ENCODE peak calls at places on chromosomes 11 and 22, in eight cellular contexts. One of them, this sample, is unnamed.

GRCh38 chr11:68099474-68100405 is 21.4 kb downstream of the CHKA start:
- DNase-seq in SK-N-SH: peak
- DNase-seq in AG10803: no peak
- DNase-seq in osteocyte: no peak
- DNase-seq in BJ: no peak
- DNase-seq in fibroblast of the aortic adventitia: peak
- DNase-seq in epithelial cell of proximal tubule: no peak
- DNase-seq in psoas muscle: no peak
- DNase-seq in this sample: no peak

GRCh38 chr11:36618025-36618700 is 20.1 kb upstream of the RAG2 start:
- DNase-seq in epithelial cell of proximal tubule: no peak
- DNase-seq in osteocyte: no peak
- DNase-seq in SK-N-SH: no peak
- DNase-seq in AG10803: no peak
- DNase-seq in BJ: no peak
- DNase-seq in fibroblast of the aortic adventitia: no peak
- DNase-seq in psoas muscle: no peak
- DNase-seq in this sample: no peak

GRCh38 chr11:10913996-10914514 is 56.2 kb upstream of the ZBED5 start:
- DNase-seq in osteocyte: no peak
- DNase-seq in psoas muscle: no peak
- DNase-seq in BJ: no peak
- DNase-seq in SK-N-SH: no peak
- DNase-seq in AG10803: no peak
- DNase-seq in fibroblast of the aortic adventitia: no peak
- DNase-seq in epithelial cell of proximal tubule: no peak
- DNase-seq in this sample: no peak

GRCh38 chr11:123559418-123559817 is 95.0 kb downstream of the SCN3B start:
- DNase-seq in psoas muscle: no peak
- DNase-seq in epithelial cell of proximal tubule: no peak
- DNase-seq in AG10803: peak
- DNase-seq in fibroblast of the aortic adventitia: peak
- DNase-seq in BJ: no peak
- DNase-seq in osteocyte: no peak
- DNase-seq in SK-N-SH: no peak
- DNase-seq in this sample: no peak

GRCh38 chr11:27282806-27283205 is 80.2 kb downstream of the CCDC34 start:
- DNase-seq in BJ: no peak
- DNase-seq in epithelial cell of proximal tubule: no peak
- DNase-seq in AG10803: peak
- DNase-seq in psoas muscle: no peak
- DNase-seq in SK-N-SH: no peak
- DNase-seq in fibroblast of the aortic adventitia: peak
- DNase-seq in osteocyte: no peak
- DNase-seq in this sample: no peak

GRCh38 chr11:94193288-94193687 is 64.6 kb downstream of the PANX1 start:
- DNase-seq in SK-N-SH: no peak
- DNase-seq in BJ: no peak
- DNase-seq in fibroblast of the aortic adventitia: peak
- DNase-seq in epithelial cell of proximal tubule: no peak
- DNase-seq in psoas muscle: peak
- DNase-seq in AG10803: peak
- DNase-seq in osteocyte: no peak
- DNase-seq in this sample: no peak

GRCh38 chr22:18091916-18092526 is 14.2 kb downstream of the PEX26 start:
- DNase-seq in psoas muscle: peak
- DNase-seq in BJ: no peak
- DNase-seq in fibroblast of the aortic adventitia: peak
- DNase-seq in SK-N-SH: no peak
- DNase-seq in osteocyte: no peak
- DNase-seq in epithelial cell of proximal tubule: no peak
- DNase-seq in AG10803: peak
- DNase-seq in this sample: no peak

GRCh38 chr11:71304045-71304444 is 51.7 kb upstream of the SHANK2 start:
- DNase-seq in psoas muscle: no peak
- DNase-seq in epithelial cell of proximal tubule: no peak
- DNase-seq in SK-N-SH: no peak
- DNase-seq in fibroblast of the aortic adventitia: no peak
- DNase-seq in AG10803: no peak
- DNase-seq in osteocyte: no peak
- DNase-seq in BJ: no peak
- DNase-seq in this sample: peak

GRCh38 chr11:102560555-102561011 is 30.0 kb upstream of the MMP7 start:
- DNase-seq in SK-N-SH: no peak
- DNase-seq in BJ: peak
- DNase-seq in psoas muscle: no peak
- DNase-seq in epithelial cell of proximal tubule: no peak
- DNase-seq in fibroblast of the aortic adventitia: peak
- DNase-seq in osteocyte: no peak
- DNase-seq in AG10803: peak
- DNase-seq in this sample: no peak

GRCh38 chr22:49321477-49322055 is 506.1 kb downstream of the BRD1 start:
- DNase-seq in fibroblast of the aortic adventitia: no peak
- DNase-seq in SK-N-SH: peak
- DNase-seq in BJ: no peak
- DNase-seq in epithelial cell of proximal tubule: no peak
- DNase-seq in psoas muscle: no peak
- DNase-seq in AG10803: no peak
- DNase-seq in osteocyte: peak
- DNase-seq in this sample: peak

GRCh38 chr11:102111787-102112653 is 1.8 kb downstream of the YAP1 start:
- DNase-seq in psoas muscle: no peak
- DNase-seq in epithelial cell of proximal tubule: peak
- DNase-seq in SK-N-SH: no peak
- DNase-seq in fibroblast of the aortic adventitia: peak
- DNase-seq in BJ: peak
- DNase-seq in osteocyte: no peak
- DNase-seq in AG10803: peak
- DNase-seq in this sample: peak

GRCh38 chr11:19988598-19988997 is 171.7 kb downstream of the DBX1 start:
- DNase-seq in SK-N-SH: no peak
- DNase-seq in AG10803: peak
- DNase-seq in psoas muscle: peak
- DNase-seq in epithelial cell of proximal tubule: no peak
- DNase-seq in fibroblast of the aortic adventitia: peak
- DNase-seq in osteocyte: no peak
- DNase-seq in BJ: peak
- DNase-seq in this sample: no peak

GRCh38 chr11:64226507-64227051 is 505 bp downstream of the NUDT22 start:
- DNase-seq in AG10803: no peak
- DNase-seq in epithelial cell of proximal tubule: no peak
- DNase-seq in BJ: no peak
- DNase-seq in SK-N-SH: peak
- DNase-seq in psoas muscle: peak
- DNase-seq in fibroblast of the aortic adventitia: no peak
- DNase-seq in osteocyte: no peak
- DNase-seq in this sample: peak

GRCh38 chr11:35650467-35650866 is 12.1 kb upstream of the TRIM44 start:
- DNase-seq in AG10803: no peak
- DNase-seq in epithelial cell of proximal tubule: no peak
- DNase-seq in fibroblast of the aortic adventitia: no peak
- DNase-seq in SK-N-SH: no peak
- DNase-seq in psoas muscle: no peak
- DNase-seq in BJ: no peak
- DNase-seq in osteocyte: no peak
- DNase-seq in this sample: no peak

GRCh38 chr11:72781063-72781312 is 12.9 kb downstream of the STARD10 start:
- DNase-seq in SK-N-SH: no peak
- DNase-seq in BJ: no peak
- DNase-seq in epithelial cell of proximal tubule: no peak
- DNase-seq in psoas muscle: no peak
- DNase-seq in fibroblast of the aortic adventitia: no peak
- DNase-seq in AG10803: no peak
- DNase-seq in osteocyte: no peak
- DNase-seq in this sample: no peak

GRCh38 chr11:114395776-114396175 is 4.5 kb downstream of the C11orf71 start:
- DNase-seq in epithelial cell of proximal tubule: no peak
- DNase-seq in AG10803: no peak
- DNase-seq in BJ: no peak
- DNase-seq in SK-N-SH: no peak
- DNase-seq in psoas muscle: no peak
- DNase-seq in fibroblast of the aortic adventitia: no peak
- DNase-seq in osteocyte: no peak
- DNase-seq in this sample: no peak
- TF ChIP-seq CTCF in epithelial cell of proximal tubule: peak
- TF ChIP-seq CTCF in AG10803: peak
- TF ChIP-seq CTCF in BJ: peak
- TF ChIP-seq CTCF in SK-N-SH: peak
- TF ChIP-seq CTCF in psoas muscle: peak
- TF ChIP-seq CTCF in fibroblast of the aortic adventitia: peak
- TF ChIP-seq CTCF in osteocyte: peak
- TF ChIP-seq CTCF in this sample: no peak

GRCh38 chr11:9708544-9708943 is 44.7 kb downstream of the SWAP70 start:
- DNase-seq in epithelial cell of proximal tubule: no peak
- DNase-seq in AG10803: no peak
- DNase-seq in fibroblast of the aortic adventitia: peak
- DNase-seq in SK-N-SH: no peak
- DNase-seq in osteocyte: no peak
- DNase-seq in BJ: no peak
- DNase-seq in psoas muscle: no peak
- DNase-seq in this sample: no peak

GRCh38 chr11:9711454-9712307 is 47.8 kb downstream of the SWAP70 start:
- DNase-seq in AG10803: no peak
- DNase-seq in osteocyte: no peak
- DNase-seq in epithelial cell of proximal tubule: no peak
- DNase-seq in SK-N-SH: no peak
- DNase-seq in psoas muscle: no peak
- DNase-seq in BJ: no peak
- DNase-seq in fibroblast of the aortic adventitia: no peak
- DNase-seq in this sample: no peak

GRCh38 chr11:9714540-9714939 is 50.7 kb downstream of the SWAP70 start:
- DNase-seq in SK-N-SH: no peak
- DNase-seq in osteocyte: no peak
- DNase-seq in fibroblast of the aortic adventitia: peak
- DNase-seq in epithelial cell of proximal tubule: no peak
- DNase-seq in AG10803: no peak
- DNase-seq in BJ: no peak
- DNase-seq in psoas muscle: no peak
- DNase-seq in this sample: no peak

GRCh38 chr11:9710852-9711251 is 47.0 kb downstream of the SWAP70 start:
- DNase-seq in BJ: no peak
- DNase-seq in AG10803: no peak
- DNase-seq in SK-N-SH: no peak
- DNase-seq in epithelial cell of proximal tubule: no peak
- DNase-seq in osteocyte: no peak
- DNase-seq in fibroblast of the aortic adventitia: no peak
- DNase-seq in psoas muscle: no peak
- DNase-seq in this sample: no peak

GRCh38 chr11:9710223-9710622 is 46.3 kb downstream of the SWAP70 start:
- DNase-seq in BJ: no peak
- DNase-seq in SK-N-SH: no peak
- DNase-seq in osteocyte: no peak
- DNase-seq in epithelial cell of proximal tubule: no peak
- DNase-seq in psoas muscle: no peak
- DNase-seq in fibroblast of the aortic adventitia: no peak
- DNase-seq in AG10803: no peak
- DNase-seq in this sample: no peak
- TF ChIP-seq CTCF in BJ: no peak
- TF ChIP-seq CTCF in SK-N-SH: no peak
- TF ChIP-seq CTCF in osteocyte: no peak
- TF ChIP-seq CTCF in epithelial cell of proximal tubule: no peak
- TF ChIP-seq CTCF in psoas muscle: no peak
- TF ChIP-seq CTCF in fibroblast of the aortic adventitia: no peak
- TF ChIP-seq CTCF in AG10803: no peak
- TF ChIP-seq CTCF in this sample: no peak

GRCh38 chr11:69704508-69705245 is 855 bp upstream of the FGF19 start:
- DNase-seq in AG10803: no peak
- DNase-seq in BJ: no peak
- DNase-seq in SK-N-SH: peak
- DNase-seq in osteocyte: no peak
- DNase-seq in fibroblast of the aortic adventitia: no peak
- DNase-seq in psoas muscle: no peak
- DNase-seq in epithelial cell of proximal tubule: no peak
- DNase-seq in this sample: no peak
- TF ChIP-seq CTCF in AG10803: peak
- TF ChIP-seq CTCF in BJ: peak
- TF ChIP-seq CTCF in SK-N-SH: peak
- TF ChIP-seq CTCF in osteocyte: peak
- TF ChIP-seq CTCF in fibroblast of the aortic adventitia: peak
- TF ChIP-seq CTCF in psoas muscle: peak
- TF ChIP-seq CTCF in epithelial cell of proximal tubule: peak
- TF ChIP-seq CTCF in this sample: peak

DNA sequence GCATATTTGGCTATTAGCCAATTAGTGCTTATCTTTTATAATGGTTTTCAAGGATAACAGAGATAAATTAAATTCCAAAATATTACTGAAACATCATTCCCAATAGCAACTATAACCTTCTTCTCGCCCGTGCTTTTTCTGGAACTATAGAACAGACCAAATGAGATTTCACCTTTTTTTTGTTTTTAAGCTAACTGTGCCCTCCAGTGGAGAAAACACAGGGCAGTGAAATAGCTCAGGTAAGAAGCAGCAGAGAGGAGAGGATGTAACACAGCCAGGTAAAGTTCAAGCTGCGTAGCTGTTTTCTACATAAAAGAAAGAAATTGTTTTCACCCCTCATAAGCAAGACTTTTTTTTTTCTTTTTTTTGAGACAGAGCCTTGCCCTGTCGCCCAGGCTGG is 28.2 kb downstream of the HSD17B12 start:
- DNase-seq in fibroblast of the aortic adventitia: no peak
- DNase-seq in osteocyte: no peak
- DNase-seq in BJ: no peak
- DNase-seq in psoas muscle: no peak
- DNase-seq in epithelial cell of proximal tubule: no peak
- DNase-seq in AG10803: no peak
- DNase-seq in SK-N-SH: peak
- DNase-seq in this sample: no peak
- TF ChIP-seq CTCF in fibroblast of the aortic adventitia: peak
- TF ChIP-seq CTCF in osteocyte: no peak
- TF ChIP-seq CTCF in BJ: no peak
- TF ChIP-seq CTCF in psoas muscle: peak
- TF ChIP-seq CTCF in epithelial cell of proximal tubule: peak
- TF ChIP-seq CTCF in AG10803: no peak
- TF ChIP-seq CTCF in SK-N-SH: peak
- TF ChIP-seq CTCF in this sample: no peak